ENCODE peak calls at places on chromosomes 3 and 15, in seven cellular contexts. One of them, this sample, is unnamed.

GRCh38 chr15:69008056-69008455 is 6.4 kb upstream of the NOX5 start:
- DNase-seq in GM10248: no peak
- DNase-seq in stimulated activated CD8-positive, alpha-beta memory T cell treated with anti-CD3 and anti-CD28 coated beads, Interleukin-4, amount 100 ng/mL, for 1 hour: no peak
- DNase-seq in Calu3: no peak
- DNase-seq in CD4-positive, alpha-beta T cell: no peak
- DNase-seq in activated gamma-delta T cell treated with Interleukin-2 at 50 U/mL for 16 hours: no peak
- DNase-seq in GM12865: no peak
- DNase-seq in this sample: no peak

GRCh38 chr3:138381950-138382715 is 33.8 kb downstream of the MRAS start:
- DNase-seq in GM10248: no peak
- DNase-seq in activated gamma-delta T cell treated with Interleukin-2 at 50 U/mL for 16 hours: no peak
- DNase-seq in CD4-positive, alpha-beta T cell: no peak
- DNase-seq in Calu3: no peak
- DNase-seq in stimulated activated CD8-positive, alpha-beta memory T cell treated with anti-CD3 and anti-CD28 coated beads, Interleukin-4, amount 100 ng/mL, for 1 hour: no peak
- DNase-seq in GM12865: no peak
- DNase-seq in this sample: peak

GRCh38 chr3:79885407-79885806 is 117.6 kb upstream of the ROBO1 start:
- DNase-seq in GM10248: no peak
- DNase-seq in GM12865: no peak
- DNase-seq in Calu3: no peak
- DNase-seq in stimulated activated CD8-positive, alpha-beta memory T cell treated with anti-CD3 and anti-CD28 coated beads, Interleukin-4, amount 100 ng/mL, for 1 hour: no peak
- DNase-seq in activated gamma-delta T cell treated with Interleukin-2 at 50 U/mL for 16 hours: no peak
- DNase-seq in CD4-positive, alpha-beta T cell: no peak
- DNase-seq in this sample: no peak

GRCh38 chr15:58773024-58773423 is 1.9 kb downstream of the MINDY2 start:
- DNase-seq in GM10248: no peak
- DNase-seq in Calu3: no peak
- DNase-seq in CD4-positive, alpha-beta T cell: no peak
- DNase-seq in activated gamma-delta T cell treated with Interleukin-2 at 50 U/mL for 16 hours: no peak
- DNase-seq in GM12865: no peak
- DNase-seq in stimulated activated CD8-positive, alpha-beta memory T cell treated with anti-CD3 and anti-CD28 coated beads, Interleukin-4, amount 100 ng/mL, for 1 hour: no peak
- DNase-seq in this sample: no peak

GRCh38 chr3:117661636-117662095 is 952.1 kb downstream of the TUSC7 start:
- DNase-seq in GM12865: no peak
- DNase-seq in activated gamma-delta T cell treated with Interleukin-2 at 50 U/mL for 16 hours: no peak
- DNase-seq in stimulated activated CD8-positive, alpha-beta memory T cell treated with anti-CD3 and anti-CD28 coated beads, Interleukin-4, amount 100 ng/mL, for 1 hour: no peak
- DNase-seq in GM10248: no peak
- DNase-seq in Calu3: no peak
- DNase-seq in CD4-positive, alpha-beta T cell: no peak
- DNase-seq in this sample: no peak

GRCh38 chr3:193737191-193737751 is 144.3 kb downstream of the OPA1 start:
- DNase-seq in CD4-positive, alpha-beta T cell: no peak
- DNase-seq in activated gamma-delta T cell treated with Interleukin-2 at 50 U/mL for 16 hours: no peak
- DNase-seq in Calu3: no peak
- DNase-seq in GM12865: no peak
- DNase-seq in stimulated activated CD8-positive, alpha-beta memory T cell treated with anti-CD3 and anti-CD28 coated beads, Interleukin-4, amount 100 ng/mL, for 1 hour: no peak
- DNase-seq in GM10248: no peak
- DNase-seq in this sample: no peak

GRCh38 chr15:80953001-80953952 is 36.3 kb downstream of the MESD start:
- DNase-seq in Calu3: no peak
- DNase-seq in activated gamma-delta T cell treated with Interleukin-2 at 50 U/mL for 16 hours: no peak
- DNase-seq in stimulated activated CD8-positive, alpha-beta memory T cell treated with anti-CD3 and anti-CD28 coated beads, Interleukin-4, amount 100 ng/mL, for 1 hour: no peak
- DNase-seq in CD4-positive, alpha-beta T cell: no peak
- DNase-seq in GM12865: no peak
- DNase-seq in GM10248: no peak
- DNase-seq in this sample: no peak

GRCh38 chr15:38860253-38860652 is 295.6 kb upstream of the RASGRP1 start:
- DNase-seq in GM12865: no peak
- DNase-seq in activated gamma-delta T cell treated with Interleukin-2 at 50 U/mL for 16 hours: no peak
- DNase-seq in GM10248: no peak
- DNase-seq in stimulated activated CD8-positive, alpha-beta memory T cell treated with anti-CD3 and anti-CD28 coated beads, Interleukin-4, amount 100 ng/mL, for 1 hour: no peak
- DNase-seq in Calu3: no peak
- DNase-seq in CD4-positive, alpha-beta T cell: no peak
- DNase-seq in this sample: no peak

GRCh38 chr3:146895026-146895749 is 290.0 kb upstream of the PLSCR5 start:
- DNase-seq in stimulated activated CD8-positive, alpha-beta memory T cell treated with anti-CD3 and anti-CD28 coated beads, Interleukin-4, amount 100 ng/mL, for 1 hour: no peak
- DNase-seq in Calu3: no peak
- DNase-seq in activated gamma-delta T cell treated with Interleukin-2 at 50 U/mL for 16 hours: no peak
- DNase-seq in CD4-positive, alpha-beta T cell: no peak
- DNase-seq in GM10248: no peak
- DNase-seq in GM12865: no peak
- DNase-seq in this sample: no peak

GRCh38 chr3:149058199-149058598 is 28.1 kb downstream of the HLTF start:
- DNase-seq in activated gamma-delta T cell treated with Interleukin-2 at 50 U/mL for 16 hours: no peak
- DNase-seq in CD4-positive, alpha-beta T cell: no peak
- DNase-seq in GM12865: no peak
- DNase-seq in stimulated activated CD8-positive, alpha-beta memory T cell treated with anti-CD3 and anti-CD28 coated beads, Interleukin-4, amount 100 ng/mL, for 1 hour: no peak
- DNase-seq in Calu3: no peak
- DNase-seq in GM10248: no peak
- DNase-seq in this sample: no peak

GRCh38 chr3:171875923-171876412 is 32.8 kb downstream of the TMEM212 start:
- DNase-seq in GM12865: no peak
- DNase-seq in Calu3: peak
- DNase-seq in activated gamma-delta T cell treated with Interleukin-2 at 50 U/mL for 16 hours: no peak
- DNase-seq in GM10248: no peak
- DNase-seq in stimulated activated CD8-positive, alpha-beta memory T cell treated with anti-CD3 and anti-CD28 coated beads, Interleukin-4, amount 100 ng/mL, for 1 hour: no peak
- DNase-seq in CD4-positive, alpha-beta T cell: no peak
- DNase-seq in this sample: no peak

GRCh38 chr3:120909602-120909878 is 1.5 kb downstream of the STXBP5L start:
- DNase-seq in stimulated activated CD8-positive, alpha-beta memory T cell treated with anti-CD3 and anti-CD28 coated beads, Interleukin-4, amount 100 ng/mL, for 1 hour: no peak
- DNase-seq in Calu3: no peak
- DNase-seq in GM12865: no peak
- DNase-seq in GM10248: no peak
- DNase-seq in activated gamma-delta T cell treated with Interleukin-2 at 50 U/mL for 16 hours: no peak
- DNase-seq in CD4-positive, alpha-beta T cell: no peak
- DNase-seq in this sample: no peak

GRCh38 chr3:36765104-36765503 is 751 bp upstream of the DCLK3 start:
- DNase-seq in stimulated activated CD8-positive, alpha-beta memory T cell treated with anti-CD3 and anti-CD28 coated beads, Interleukin-4, amount 100 ng/mL, for 1 hour: no peak
- DNase-seq in GM12865: no peak
- DNase-seq in GM10248: no peak
- DNase-seq in CD4-positive, alpha-beta T cell: no peak
- DNase-seq in Calu3: no peak
- DNase-seq in activated gamma-delta T cell treated with Interleukin-2 at 50 U/mL for 16 hours: no peak
- DNase-seq in this sample: no peak

GRCh38 chr3:37506968-37507535 is 332.7 kb upstream of the LRRFIP2 start:
- DNase-seq in Calu3: no peak
- DNase-seq in stimulated activated CD8-positive, alpha-beta memory T cell treated with anti-CD3 and anti-CD28 coated beads, Interleukin-4, amount 100 ng/mL, for 1 hour: no peak
- DNase-seq in GM10248: no peak
- DNase-seq in activated gamma-delta T cell treated with Interleukin-2 at 50 U/mL for 16 hours: no peak
- DNase-seq in GM12865: no peak
- DNase-seq in CD4-positive, alpha-beta T cell: no peak
- DNase-seq in this sample: no peak

GRCh38 chr3:56593455-56594158 is 36.6 kb downstream of the CCDC66 start:
- DNase-seq in Calu3: no peak
- DNase-seq in CD4-positive, alpha-beta T cell: peak
- DNase-seq in GM10248: no peak
- DNase-seq in activated gamma-delta T cell treated with Interleukin-2 at 50 U/mL for 16 hours: peak
- DNase-seq in GM12865: no peak
- DNase-seq in stimulated activated CD8-positive, alpha-beta memory T cell treated with anti-CD3 and anti-CD28 coated beads, Interleukin-4, amount 100 ng/mL, for 1 hour: peak
- DNase-seq in this sample: peak

GRCh38 chr15:67685008-67685599 is 140.2 kb upstream of the SKOR1 start:
- DNase-seq in GM12865: peak
- DNase-seq in stimulated activated CD8-positive, alpha-beta memory T cell treated with anti-CD3 and anti-CD28 coated beads, Interleukin-4, amount 100 ng/mL, for 1 hour: no peak
- DNase-seq in Calu3: no peak
- DNase-seq in activated gamma-delta T cell treated with Interleukin-2 at 50 U/mL for 16 hours: no peak
- DNase-seq in GM10248: no peak
- DNase-seq in CD4-positive, alpha-beta T cell: no peak
- DNase-seq in this sample: no peak

GRCh38 chr15:34769711-34770110 is 14.9 kb upstream of the GJD2 start:
- DNase-seq in GM10248: no peak
- DNase-seq in Calu3: no peak
- DNase-seq in stimulated activated CD8-positive, alpha-beta memory T cell treated with anti-CD3 and anti-CD28 coated beads, Interleukin-4, amount 100 ng/mL, for 1 hour: no peak
- DNase-seq in GM12865: no peak
- DNase-seq in activated gamma-delta T cell treated with Interleukin-2 at 50 U/mL for 16 hours: no peak
- DNase-seq in CD4-positive, alpha-beta T cell: no peak
- DNase-seq in this sample: no peak

GRCh38 chr3:30401971-30402370 is 204.4 kb upstream of the TGFBR2 start:
- DNase-seq in activated gamma-delta T cell treated with Interleukin-2 at 50 U/mL for 16 hours: no peak
- DNase-seq in GM10248: no peak
- DNase-seq in stimulated activated CD8-positive, alpha-beta memory T cell treated with anti-CD3 and anti-CD28 coated beads, Interleukin-4, amount 100 ng/mL, for 1 hour: no peak
- DNase-seq in Calu3: no peak
- DNase-seq in CD4-positive, alpha-beta T cell: no peak
- DNase-seq in GM12865: no peak
- DNase-seq in this sample: no peak

GRCh38 chr3:44958406-44958805 is 17.6 kb downstream of the ZDHHC3 start:
- DNase-seq in Calu3: no peak
- DNase-seq in activated gamma-delta T cell treated with Interleukin-2 at 50 U/mL for 16 hours: no peak
- DNase-seq in stimulated activated CD8-positive, alpha-beta memory T cell treated with anti-CD3 and anti-CD28 coated beads, Interleukin-4, amount 100 ng/mL, for 1 hour: no peak
- DNase-seq in GM10248: no peak
- DNase-seq in GM12865: no peak
- DNase-seq in CD4-positive, alpha-beta T cell: no peak
- DNase-seq in this sample: no peak

GRCh38 chr3:182979719-182980191 is 583 bp downstream of the DCUN1D1 start:
- DNase-seq in CD4-positive, alpha-beta T cell: peak
- DNase-seq in Calu3: peak
- DNase-seq in stimulated activated CD8-positive, alpha-beta memory T cell treated with anti-CD3 and anti-CD28 coated beads, Interleukin-4, amount 100 ng/mL, for 1 hour: no peak
- DNase-seq in GM10248: no peak
- DNase-seq in GM12865: peak
- DNase-seq in activated gamma-delta T cell treated with Interleukin-2 at 50 U/mL for 16 hours: peak
- DNase-seq in this sample: no peak

GRCh38 chr15:63938486-63939061 is 104.8 kb upstream of the HERC1 start:
- DNase-seq in GM12865: no peak
- DNase-seq in CD4-positive, alpha-beta T cell: no peak
- DNase-seq in activated gamma-delta T cell treated with Interleukin-2 at 50 U/mL for 16 hours: no peak
- DNase-seq in Calu3: no peak
- DNase-seq in stimulated activated CD8-positive, alpha-beta memory T cell treated with anti-CD3 and anti-CD28 coated beads, Interleukin-4, amount 100 ng/mL, for 1 hour: no peak
- DNase-seq in GM10248: no peak
- DNase-seq in this sample: no peak

GRCh38 chr3:126896067-126896441 is 86.9 kb upstream of the PLXNA1 start:
- DNase-seq in stimulated activated CD8-positive, alpha-beta memory T cell treated with anti-CD3 and anti-CD28 coated beads, Interleukin-4, amount 100 ng/mL, for 1 hour: no peak
- DNase-seq in GM10248: no peak
- DNase-seq in activated gamma-delta T cell treated with Interleukin-2 at 50 U/mL for 16 hours: no peak
- DNase-seq in CD4-positive, alpha-beta T cell: no peak
- DNase-seq in Calu3: no peak
- DNase-seq in GM12865: no peak
- DNase-seq in this sample: no peak

GRCh38 chr3:101310580-101311375 is 9.6 kb downstream of the IMPG2 start:
- DNase-seq in Calu3: no peak
- DNase-seq in stimulated activated CD8-positive, alpha-beta memory T cell treated with anti-CD3 and anti-CD28 coated beads, Interleukin-4, amount 100 ng/mL, for 1 hour: no peak
- DNase-seq in activated gamma-delta T cell treated with Interleukin-2 at 50 U/mL for 16 hours: no peak
- DNase-seq in GM12865: no peak
- DNase-seq in CD4-positive, alpha-beta T cell: no peak
- DNase-seq in GM10248: no peak
- DNase-seq in this sample: no peak

GRCh38 chr3:14289590-14290453 is 111.2 kb downstream of the LSM3 start:
- DNase-seq in activated gamma-delta T cell treated with Interleukin-2 at 50 U/mL for 16 hours: no peak
- DNase-seq in Calu3: peak
- DNase-seq in GM10248: no peak
- DNase-seq in CD4-positive, alpha-beta T cell: no peak
- DNase-seq in GM12865: no peak
- DNase-seq in stimulated activated CD8-positive, alpha-beta memory T cell treated with anti-CD3 and anti-CD28 coated beads, Interleukin-4, amount 100 ng/mL, for 1 hour: no peak
- DNase-seq in this sample: peak

GRCh38 chr15:60635507-60636352 is 156.8 kb upstream of the ICE2 start:
- DNase-seq in CD4-positive, alpha-beta T cell: no peak
- DNase-seq in Calu3: peak
- DNase-seq in stimulated activated CD8-positive, alpha-beta memory T cell treated with anti-CD3 and anti-CD28 coated beads, Interleukin-4, amount 100 ng/mL, for 1 hour: no peak
- DNase-seq in GM12865: peak
- DNase-seq in activated gamma-delta T cell treated with Interleukin-2 at 50 U/mL for 16 hours: no peak
- DNase-seq in GM10248: peak
- DNase-seq in this sample: peak

GRCh38 chr3:192940129-192940528 is 22.5 kb upstream of the MB21D2 start:
- DNase-seq in GM10248: no peak
- DNase-seq in stimulated activated CD8-positive, alpha-beta memory T cell treated with anti-CD3 and anti-CD28 coated beads, Interleukin-4, amount 100 ng/mL, for 1 hour: no peak
- DNase-seq in GM12865: no peak
- DNase-seq in Calu3: no peak
- DNase-seq in activated gamma-delta T cell treated with Interleukin-2 at 50 U/mL for 16 hours: no peak
- DNase-seq in CD4-positive, alpha-beta T cell: no peak
- DNase-seq in this sample: no peak